ENCODE peak calls at places on chromosomes 4 and X, in ten cellular contexts. One of them, this sample, is unnamed.

GRCh38 chr4:138494931-138495330 is 252.8 kb upstream of the SLC7A11 start:
- DNase-seq in K562: no peak
- DNase-seq in PC-3: peak; percentile 48
- DNase-seq in hepatocyte: no peak
- DNase-seq in fibroblast of lung: no peak
- DNase-seq in NT2/D1: peak; percentile 9
- DNase-seq in upper lobe of right lung: no peak
- DNase-seq in mammary epithelial cell: peak; percentile 54
- DNase-seq in heart left ventricle: no peak
- DNase-seq in aorta: no peak
- DNase-seq in this sample: no peak

GRCh38 chrX:135112096-135112729 is 8.1 kb downstream of the ETDB start:
- DNase-seq in K562: peak; percentile 10
- DNase-seq in PC-3: peak; percentile 62
- DNase-seq in hepatocyte: peak; percentile 30
- DNase-seq in fibroblast of lung: peak; percentile 34
- DNase-seq in NT2/D1: no peak
- DNase-seq in upper lobe of right lung: no peak
- DNase-seq in mammary epithelial cell: peak; percentile 23
- DNase-seq in heart left ventricle: no peak
- DNase-seq in aorta: no peak
- DNase-seq in this sample: peak; percentile 50

GRCh38 chr4:83490876-83491450 is 6.1 kb upstream of the ABRAXAS1 start:
- DNase-seq in K562: peak; percentile 72
- DNase-seq in PC-3: peak; percentile 50
- DNase-seq in hepatocyte: peak; percentile 38
- DNase-seq in fibroblast of lung: peak; percentile 37
- DNase-seq in NT2/D1: no peak
- DNase-seq in upper lobe of right lung: no peak
- DNase-seq in mammary epithelial cell: no peak
- DNase-seq in heart left ventricle: no peak
- DNase-seq in aorta: no peak
- DNase-seq in this sample: peak; percentile 80

GRCh38 chr4:48420172-48420571 is 63.0 kb upstream of the SLC10A4 start:
- DNase-seq in K562: no peak
- DNase-seq in PC-3: no peak
- DNase-seq in hepatocyte: no peak
- DNase-seq in fibroblast of lung: no peak
- DNase-seq in NT2/D1: no peak
- DNase-seq in upper lobe of right lung: no peak
- DNase-seq in mammary epithelial cell: no peak
- DNase-seq in heart left ventricle: no peak
- DNase-seq in aorta: no peak
- DNase-seq in this sample: no peak

GRCh38 chr4:150518559-150518958 is 63.4 kb upstream of the MAB21L2 start:
- DNase-seq in K562: no peak
- DNase-seq in PC-3: peak; percentile 74
- DNase-seq in hepatocyte: no peak
- DNase-seq in fibroblast of lung: peak; percentile 18
- DNase-seq in NT2/D1: no peak
- DNase-seq in upper lobe of right lung: no peak
- DNase-seq in mammary epithelial cell: peak; percentile 76
- DNase-seq in heart left ventricle: no peak
- DNase-seq in aorta: no peak
- DNase-seq in this sample: no peak

GRCh38 chr4:151045907-151046306 is 30.8 kb upstream of the LRBA start:
- DNase-seq in K562: peak; percentile 33
- DNase-seq in PC-3: peak; percentile 8
- DNase-seq in hepatocyte: peak; percentile 8
- DNase-seq in fibroblast of lung: no peak
- DNase-seq in NT2/D1: peak; percentile 9
- DNase-seq in upper lobe of right lung: no peak
- DNase-seq in mammary epithelial cell: no peak
- DNase-seq in heart left ventricle: no peak
- DNase-seq in aorta: no peak
- DNase-seq in this sample: peak; percentile 37

GRCh38 chrX:73447311-73447794 is 500 bp downstream of the CDX4 start:
- DNase-seq in K562: no peak
- DNase-seq in PC-3: no peak
- DNase-seq in hepatocyte: no peak
- DNase-seq in fibroblast of lung: no peak
- DNase-seq in NT2/D1: no peak
- DNase-seq in upper lobe of right lung: no peak
- DNase-seq in mammary epithelial cell: no peak
- DNase-seq in heart left ventricle: no peak
- DNase-seq in aorta: peak; percentile 63
- DNase-seq in this sample: no peak

GRCh38 chrX:70007946-70008345 is 41.8 kb downstream of the AWAT2 start:
- DNase-seq in K562: no peak
- DNase-seq in PC-3: no peak
- DNase-seq in hepatocyte: no peak
- DNase-seq in fibroblast of lung: no peak
- DNase-seq in NT2/D1: no peak
- DNase-seq in upper lobe of right lung: no peak
- DNase-seq in mammary epithelial cell: no peak
- DNase-seq in heart left ventricle: no peak
- DNase-seq in aorta: no peak
- DNase-seq in this sample: no peak

GRCh38 chrX:12958059-12958458 is 16.9 kb upstream of the TMSB4X start:
- DNase-seq in K562: no peak
- DNase-seq in PC-3: no peak
- DNase-seq in hepatocyte: no peak
- DNase-seq in fibroblast of lung: no peak
- DNase-seq in NT2/D1: no peak
- DNase-seq in upper lobe of right lung: no peak
- DNase-seq in mammary epithelial cell: no peak
- DNase-seq in heart left ventricle: no peak
- DNase-seq in aorta: no peak
- DNase-seq in this sample: no peak

GRCh38 chr4:89957527-89957926 is 62.9 kb downstream of the MMRN1 start:
- DNase-seq in K562: no peak
- DNase-seq in PC-3: no peak
- DNase-seq in hepatocyte: no peak
- DNase-seq in fibroblast of lung: no peak
- DNase-seq in NT2/D1: no peak
- DNase-seq in upper lobe of right lung: no peak
- DNase-seq in mammary epithelial cell: no peak
- DNase-seq in heart left ventricle: no peak
- DNase-seq in aorta: no peak
- DNase-seq in this sample: no peak

GRCh38 chrX:120380699-120381098 is 18.8 kb downstream of the ATP1B4 start:
- DNase-seq in K562: no peak
- DNase-seq in PC-3: peak; percentile 41
- DNase-seq in hepatocyte: peak; percentile 17
- DNase-seq in fibroblast of lung: peak; percentile 11
- DNase-seq in NT2/D1: no peak
- DNase-seq in upper lobe of right lung: no peak
- DNase-seq in mammary epithelial cell: peak; percentile 28
- DNase-seq in heart left ventricle: no peak
- DNase-seq in aorta: no peak
- DNase-seq in this sample: no peak

GRCh38 chr4:106369456-106370060 is 980 bp upstream of the GIMD1 start:
- DNase-seq in K562: peak; percentile 45
- DNase-seq in PC-3: peak; percentile 73
- DNase-seq in hepatocyte: peak; percentile 83
- DNase-seq in fibroblast of lung: peak; percentile 86
- DNase-seq in NT2/D1: peak; percentile 55
- DNase-seq in upper lobe of right lung: no peak
- DNase-seq in mammary epithelial cell: peak; percentile 50
- DNase-seq in heart left ventricle: no peak
- DNase-seq in aorta: no peak
- DNase-seq in this sample: peak; percentile 62

GRCh38 chr4:140108713-140109230 is 45.2 kb downstream of the MAML3 start:
- DNase-seq in K562: no peak
- DNase-seq in PC-3: no peak
- DNase-seq in hepatocyte: no peak
- DNase-seq in fibroblast of lung: no peak
- DNase-seq in NT2/D1: no peak
- DNase-seq in upper lobe of right lung: no peak
- DNase-seq in mammary epithelial cell: peak; percentile 17
- DNase-seq in heart left ventricle: no peak
- DNase-seq in aorta: no peak
- DNase-seq in this sample: no peak
- H3K4me1 ChIP-seq in K562: no peaks in the 10 kb centered on the region
- H3K4me1 ChIP-seq in PC-3: peaks cover 9% of the 10 kb centered on the region
- H3K4me1 ChIP-seq in hepatocyte: peaks cover 27% of the 10 kb centered on the region
- H3K4me1 ChIP-seq in fibroblast of lung: peaks cover 4% of the 10 kb centered on the region
- H3K4me1 ChIP-seq in NT2/D1: no peaks in the 10 kb centered on the region
- H3K4me1 ChIP-seq in upper lobe of right lung: no peaks in the 10 kb centered on the region
- H3K4me1 ChIP-seq in mammary epithelial cell: peaks cover 8% of the 10 kb centered on the region
- H3K4me1 ChIP-seq in heart left ventricle: no peaks in the 10 kb centered on the region
- H3K4me1 ChIP-seq in aorta: no peaks in the 10 kb centered on the region
- H3K4me1 ChIP-seq in this sample: no peaks in the 10 kb centered on the region

GRCh38 chrX:153830632-153831434 is 489 bp upstream of the PDZD4 start:
- DNase-seq in K562: no peak
- DNase-seq in PC-3: no peak
- DNase-seq in hepatocyte: no peak
- DNase-seq in fibroblast of lung: no peak
- DNase-seq in NT2/D1: no peak
- DNase-seq in upper lobe of right lung: no peak
- DNase-seq in mammary epithelial cell: no peak
- DNase-seq in heart left ventricle: no peak
- DNase-seq in aorta: no peak
- DNase-seq in this sample: no peak
- H3K4me3 ChIP-seq in K562: no peak overlapping the region
- H3K4me3 ChIP-seq in PC-3: no peak overlapping the region
- H3K4me3 ChIP-seq in hepatocyte: no peak overlapping the region
- H3K4me3 ChIP-seq in fibroblast of lung: no peak overlapping the region
- H3K4me3 ChIP-seq in NT2/D1: peak overlapping the region; percentile 11
- H3K4me3 ChIP-seq in upper lobe of right lung: no peak overlapping the region
- H3K4me3 ChIP-seq in mammary epithelial cell: no peak overlapping the region
- H3K4me3 ChIP-seq in heart left ventricle: peak overlapping the region; percentile 30
- H3K4me3 ChIP-seq in aorta: peak overlapping the region; percentile 73
- H3K4me3 ChIP-seq in this sample: peak overlapping the region; percentile 15

GRCh38 chr4:2857349-2857927 is 13.8 kb downstream of the ADD1 start:
- DNase-seq in K562: no peak
- DNase-seq in PC-3: no peak
- DNase-seq in hepatocyte: no peak
- DNase-seq in fibroblast of lung: no peak
- DNase-seq in NT2/D1: no peak
- DNase-seq in upper lobe of right lung: no peak
- DNase-seq in mammary epithelial cell: no peak
- DNase-seq in heart left ventricle: no peak
- DNase-seq in aorta: no peak
- DNase-seq in this sample: no peak
- H3K4me1 ChIP-seq in K562: peaks cover 19% of the 10 kb centered on the region
- H3K4me1 ChIP-seq in PC-3: peaks cover 7% of the 10 kb centered on the region
- H3K4me1 ChIP-seq in hepatocyte: peaks cover 48% of the 10 kb centered on the region
- H3K4me1 ChIP-seq in fibroblast of lung: peaks cover 20% of the 10 kb centered on the region
- H3K4me1 ChIP-seq in NT2/D1: peaks cover 4% of the 10 kb centered on the region
- H3K4me1 ChIP-seq in upper lobe of right lung: peaks cover 76% of the 10 kb centered on the region
- H3K4me1 ChIP-seq in mammary epithelial cell: no peaks in the 10 kb centered on the region
- H3K4me1 ChIP-seq in heart left ventricle: peaks cover 91% of the 10 kb centered on the region
- H3K4me1 ChIP-seq in aorta: peaks cover 6% of the 10 kb centered on the region
- H3K4me1 ChIP-seq in this sample: peaks cover 25% of the 10 kb centered on the region

GRCh38 chr4:133136833-133137232 is 12.3 kb upstream of the PCDH10 start:
- DNase-seq in K562: no peak
- DNase-seq in PC-3: no peak
- DNase-seq in hepatocyte: no peak
- DNase-seq in fibroblast of lung: no peak
- DNase-seq in NT2/D1: no peak
- DNase-seq in upper lobe of right lung: no peak
- DNase-seq in mammary epithelial cell: no peak
- DNase-seq in heart left ventricle: no peak
- DNase-seq in aorta: no peak
- DNase-seq in this sample: no peak
- H3K4me3 ChIP-seq in K562: no peak overlapping the region
- H3K4me3 ChIP-seq in PC-3: no peak overlapping the region
- H3K4me3 ChIP-seq in hepatocyte: no peak overlapping the region
- H3K4me3 ChIP-seq in fibroblast of lung: no peak overlapping the region
- H3K4me3 ChIP-seq in NT2/D1: no peak overlapping the region
- H3K4me3 ChIP-seq in upper lobe of right lung: no peak overlapping the region
- H3K4me3 ChIP-seq in mammary epithelial cell: no peak overlapping the region
- H3K4me3 ChIP-seq in heart left ventricle: no peak overlapping the region
- H3K4me3 ChIP-seq in aorta: no peak overlapping the region
- H3K4me3 ChIP-seq in this sample: no peak overlapping the region

GRCh38 chr4:139692300-139693012 is 26.8 kb downstream of the MGST2 start:
- DNase-seq in K562: no peak
- DNase-seq in PC-3: no peak
- DNase-seq in hepatocyte: peak; percentile 30
- DNase-seq in fibroblast of lung: no peak
- DNase-seq in NT2/D1: no peak
- DNase-seq in upper lobe of right lung: no peak
- DNase-seq in mammary epithelial cell: no peak
- DNase-seq in heart left ventricle: peak; percentile 39
- DNase-seq in aorta: no peak
- DNase-seq in this sample: no peak
- H3K4me1 ChIP-seq in K562: peaks cover 6% of the 10 kb centered on the region
- H3K4me1 ChIP-seq in PC-3: no peaks in the 10 kb centered on the region
- H3K4me1 ChIP-seq in hepatocyte: peaks cover 24% of the 10 kb centered on the region
- H3K4me1 ChIP-seq in fibroblast of lung: no peaks in the 10 kb centered on the region
- H3K4me1 ChIP-seq in NT2/D1: no peaks in the 10 kb centered on the region
- H3K4me1 ChIP-seq in upper lobe of right lung: peaks cover 10% of the 10 kb centered on the region
- H3K4me1 ChIP-seq in mammary epithelial cell: no peaks in the 10 kb centered on the region
- H3K4me1 ChIP-seq in heart left ventricle: peaks cover 27% of the 10 kb centered on the region
- H3K4me1 ChIP-seq in aorta: no peaks in the 10 kb centered on the region
- H3K4me1 ChIP-seq in this sample: no peaks in the 10 kb centered on the region

GRCh38 chr4:29853843-29854242 is 866.3 kb upstream of the PCDH7 start:
- DNase-seq in K562: no peak
- DNase-seq in PC-3: no peak
- DNase-seq in hepatocyte: no peak
- DNase-seq in fibroblast of lung: no peak
- DNase-seq in NT2/D1: no peak
- DNase-seq in upper lobe of right lung: no peak
- DNase-seq in mammary epithelial cell: no peak
- DNase-seq in heart left ventricle: no peak
- DNase-seq in aorta: no peak
- DNase-seq in this sample: no peak
- H3K4me3 ChIP-seq in K562: no peak overlapping the region
- H3K4me3 ChIP-seq in PC-3: no peak overlapping the region
- H3K4me3 ChIP-seq in hepatocyte: no peak overlapping the region
- H3K4me3 ChIP-seq in fibroblast of lung: no peak overlapping the region
- H3K4me3 ChIP-seq in NT2/D1: no peak overlapping the region
- H3K4me3 ChIP-seq in upper lobe of right lung: no peak overlapping the region
- H3K4me3 ChIP-seq in mammary epithelial cell: no peak overlapping the region
- H3K4me3 ChIP-seq in heart left ventricle: no peak overlapping the region
- H3K4me3 ChIP-seq in aorta: no peak overlapping the region
- H3K4me3 ChIP-seq in this sample: no peak overlapping the region

This sample was measured in HAP-1.